ENCODE peak calls at places on chromosomes 5 and 9, in nine cellular contexts. C, A, S, X, J, K, M, U and F are unnamed samples.
A peak's percentile ranks its signal among the peaks of the same experiment; 100 is the strongest.

GRCh38 chr5:130652178-130652577 is 512.9 kb downstream of the HINT1 start:
- DNase-seq in C (peak; percentile 36), A (peak; percentile 52), S (no peak), X (peak; percentile 82), J (no peak), K (no peak), M (no peak), U (no peak), F (no peak)

GRCh38 chr5:131394128-131394527 is 130.3 kb downstream of the CDC42SE2 start:
- DNase-seq in C (no peak), A (no peak), S (no peak), X (no peak), J (no peak), K (no peak), M (no peak), U (no peak), F (no peak)

GRCh38 chr5:31854625-31855526 is 215.9 kb downstream of the PDZD2 start:
- DNase-seq in C (peak; percentile 20), A (peak; percentile 7), S (peak; percentile 91), X (no peak), J (no peak), K (peak; percentile 30), M (peak; percentile 53), U (peak; percentile 67), F (peak; percentile 60)

GRCh38 chr9:129401623-129402340 is 219.1 kb downstream of the C9orf50 start:
- DNase-seq in C (peak; percentile 52), A (peak; percentile 23), S (no peak), X (no peak), J (no peak), K (no peak), M (no peak), U (no peak), F (peak; percentile 57)

GRCh38 chr5:58274199-58274598 is 185.7 kb downstream of the PLK2 start:
- DNase-seq in C (no peak), A (no peak), S (no peak), X (peak; percentile 35), J (no peak), K (no peak), M (no peak), U (no peak), F (no peak)

GRCh38 chr9:76604171-76604570 is 145.2 kb downstream of the GCNT1 start:
- DNase-seq in C (no peak), A (no peak), S (no peak), X (no peak), J (no peak), K (no peak), M (no peak), U (no peak), F (no peak)

GRCh38 chr5:31215236-31215635 is 21.8 kb downstream of the CDH6 start:
- DNase-seq in C (no peak), A (no peak), S (no peak), X (no peak), J (no peak), K (no peak), M (no peak), U (no peak), F (no peak)

GRCh38 chr5:102809033-102809432 is 53.9 kb downstream of the PAM start:
- DNase-seq in C (no peak), A (no peak), S (no peak), X (peak; percentile 73), J (no peak), K (no peak), M (no peak), U (no peak), F (no peak)

GRCh38 chr9:137029058-137029922 is 1.3 kb upstream of the ABCA2 start:
- DNase-seq in C (peak; percentile 73), A (peak; percentile 77), S (peak; percentile 76), X (peak; percentile 50), J (peak; percentile 86), K (peak; percentile 8), M (peak; percentile 75), U (peak; percentile 86), F (peak; percentile 78)

GRCh38 chr9:89664896-89665329 is 60.1 kb downstream of the GADD45G start:
- DNase-seq in C (no peak), A (no peak), S (no peak), X (no peak), J (peak; percentile 85), K (no peak), M (no peak), U (no peak), F (no peak)

GRCh38 chr5:148386041-148386440 is 2.3 kb downstream of the FBXO38 start:
- DNase-seq in C (no peak), A (no peak), S (no peak), X (no peak), J (no peak), K (no peak), M (no peak), U (no peak), F (no peak)

GRCh38 chr5:121432-121831 is 29.5 kb downstream of the PLEKHG4B start:
- DNase-seq in C (peak; percentile 19), A (peak; percentile 27), S (no peak), X (no peak), J (no peak), K (no peak), M (no peak), U (no peak), F (no peak)

GRCh38 chr5:81748556-81748955 is 2.3 kb downstream of the SSBP2 start:
- DNase-seq in C (no peak), A (no peak), S (no peak), X (no peak), J (no peak), K (no peak), M (no peak), U (no peak), F (no peak)

GRCh38 chr5:132489871-132490483 is 596 bp downstream of the IRF1 start:
- DNase-seq in C (peak; percentile 25), A (peak; percentile 50), S (peak; percentile 80), X (peak; percentile 29), J (peak; percentile 69), K (no peak), M (peak; percentile 54), U (peak; percentile 65), F (peak; percentile 79)

GRCh38 chr5:157026789-157027424 is 32.0 kb downstream of the HAVCR1 start:
- DNase-seq in C (peak; percentile 38), A (no peak), S (peak; percentile 43), X (no peak), J (peak; percentile 20), K (peak; percentile 45), M (peak; percentile 24), U (peak; percentile 20), F (no peak)

GRCh38 chr9:27787941-27788340 is 214.7 kb upstream of the C9orf72 start:
- DNase-seq in C (peak; percentile 22), A (no peak), S (no peak), X (peak; percentile 45), J (no peak), K (no peak), M (no peak), U (no peak), F (no peak)

GRCh38 chr5:39760385-39761198 is 335.8 kb upstream of the DAB2 start:
- DNase-seq in C (peak; percentile 44), A (peak; percentile 81), S (no peak), X (peak; percentile 99), J (no peak), K (no peak), M (no peak), U (no peak), F (no peak)

GRCh38 chr5:77129386-77129785 is 42.3 kb upstream of the ZBED3 start:
- DNase-seq in C (peak; percentile 47), A (peak; percentile 19), S (peak; percentile 70), X (peak; percentile 26), J (no peak), K (peak; percentile 3), M (peak; percentile 50), U (no peak), F (peak; percentile 44)

GRCh38 chr5:101306391-101307137 is 403.5 kb upstream of the ST8SIA4 start:
- DNase-seq in C (peak; percentile 53), A (peak; percentile 63), S (peak; percentile 11), X (peak; percentile 75), J (no peak), K (no peak), M (no peak), U (no peak), F (no peak)

GRCh38 chr5:135233477-135233876 is 165.6 kb downstream of the MACROH2A1 start:
- DNase-seq in C (no peak), A (no peak), S (no peak), X (no peak), J (no peak), K (no peak), M (no peak), U (no peak), F (no peak)

GRCh38 chr5:62308439-62308838 is 2.4 kb downstream of the KIF2A start:
- DNase-seq in C (no peak), A (no peak), S (no peak), X (no peak), J (no peak), K (no peak), M (no peak), U (no peak), F (no peak)